ENCODE peak calls at places on chromosome 5, in four cellular contexts. W is WTC11, H is HepG2, N is K562. E is an unnamed sample.

GRCh38 chr5:168881427-168882149 is 302.4 kb upstream of the PANK3 start:
- DNase-seq in W (peak; percentile 68), H (no peak), N (peak; percentile 18), E (peak; percentile 68)

GRCh38 chr5:158758666-158759065 is 341.1 kb downstream of the EBF1 start:
- DNase-seq in W (no peak), H (no peak), N (no peak), E (no peak)

GRCh38 chr5:67809589-67809988 is 406.0 kb upstream of the PIK3R1 start:
- DNase-seq in W (no peak), H (no peak), N (no peak), E (no peak)

GRCh38 chr5:174251305-174251704 is 205.8 kb downstream of the NSG2 start:
- DNase-seq in W (no peak), H (no peak), N (no peak), E (no peak)

GRCh38 chr5:40399349-40399748 is 280.4 kb upstream of the PTGER4 start:
- DNase-seq in W (no peak), H (no peak), N (no peak), E (no peak)

GRCh38 chr5:138967806-138968448 is 92.8 kb upstream of the LRRTM2 start:
- DNase-seq in W (no peak), H (peak; percentile 23), N (no peak), E (no peak)

GRCh38 chr5:154795235-154795596 is 40.0 kb downstream of the LARP1 start:
- DNase-seq in W (no peak), H (no peak), N (no peak), E (no peak)

GRCh38 chr5:52840286-52841050 is 52.8 kb downstream of the ITGA1 start:
- DNase-seq in W (no peak), H (no peak), N (no peak), E (peak; percentile 49)

GRCh38 chr5:174721522-174722432 is 2.6 kb upstream of the MSX2 start:
- DNase-seq in W (no peak), H (no peak), N (no peak), E (no peak)

GRCh38 chr5:80600943-80601693 is 31.0 kb upstream of the ANKRD34B start:
- DNase-seq in W (no peak), H (no peak), N (no peak), E (no peak)

GRCh38 chr5:168579987-168580508 is 880 bp upstream of the PANK3 start:
- DNase-seq in W (no peak), H (no peak), N (no peak), E (no peak)

GRCh38 chr5:156686816-156687215 is 163.3 kb upstream of the PPP1R2B start:
- DNase-seq in W (no peak), H (no peak), N (no peak), E (no peak)

GRCh38 chr5:83447533-83447932 is 24.0 kb upstream of the VCAN start:
- DNase-seq in W (no peak), H (no peak), N (no peak), E (no peak)

GRCh38 chr5:166722939-166723338 is 1568.5 kb upstream of the WWC1 start:
- DNase-seq in W (no peak), H (no peak), N (no peak), E (no peak)

GRCh38 chr5:132812949-132813598 is at the start of gene SOWAHA:
- DNase-seq in W (peak; percentile 63), H (no peak), N (no peak), E (peak; percentile 67)

GRCh38 chr5:72711361-72711760 is 105.1 kb upstream of the TNPO1 start:
- DNase-seq in W (no peak), H (no peak), N (no peak), E (no peak)

GRCh38 chr5:15574806-15575205 is 74.8 kb downstream of the FBXL7 start:
- DNase-seq in W (no peak), H (no peak), N (no peak), E (no peak)

GRCh38 chr5:137304227-137304874 is 194.8 kb downstream of the SPOCK1 start:
- DNase-seq in W (no peak), H (no peak), N (no peak), E (no peak)

GRCh38 chr5:159022178-159022556 is 77.5 kb downstream of the EBF1 start:
- DNase-seq in W (no peak), H (no peak), N (no peak), E (peak; percentile 40)

GRCh38 chr5:153905214-153905613 is 133.5 kb downstream of the FAM114A2 start:
- DNase-seq in W (no peak), H (no peak), N (no peak), E (no peak)

GRCh38 chr5:125537661-125538060 is 791.2 kb upstream of the ZNF608 start:
- DNase-seq in W (no peak), H (no peak), N (no peak), E (no peak)

GRCh38 chr5:34523382-34523716 is 132.8 kb upstream of the RAI14 start:
- DNase-seq in W (no peak), H (no peak), N (no peak), E (no peak)

GRCh38 chr5:159031513-159031912 is 68.2 kb downstream of the EBF1 start:
- DNase-seq in W (no peak), H (no peak), N (no peak), E (no peak)

GRCh38 chr5:96868603-96869371 is 7.5 kb upstream of the ERAP2 start:
- DNase-seq in W (no peak), H (peak; percentile 62), N (peak; percentile 70), E (peak; percentile 70)

GRCh38 chr5:97231025-97231636 is 48.1 kb upstream of the RIOK2 start:
- DNase-seq in W (peak; percentile 14), H (peak; percentile 70), N (peak; percentile 66), E (peak; percentile 53)

GRCh38 chr5:156094001-156094400 is 233.0 kb upstream of the SGCD start:
- DNase-seq in W (peak; percentile 13), H (no peak), N (no peak), E (peak; percentile 6)

GRCh38 chr5:139268364-139269202 is 25.0 kb upstream of the MATR3 start:
- DNase-seq in W (no peak), H (no peak), N (peak; percentile 58), E (no peak)

GRCh38 chr5:74555991-74556390 is 84.5 kb downstream of the ENC1 start:
- DNase-seq in W (no peak), H (no peak), N (peak; percentile 25), E (no peak)

GRCh38 chr5:146720132-146720531 is 158.4 kb downstream of the PPP2R2B start:
- DNase-seq in W (no peak), H (no peak), N (no peak), E (no peak)

GRCh38 chr5:141349917-141350619 is at the start of gene PCDHGB1:
- DNase-seq in W (peak; percentile 86), H (peak; percentile 75), N (peak; percentile 75), E (peak; percentile 51)

GRCh38 chr5:62093981-62094380 is 212.0 kb upstream of the KIF2A start:
- DNase-seq in W (no peak), H (no peak), N (peak; percentile 1), E (peak; percentile 67)

GRCh38 chr5:67196537-67197059 is at the start of gene CD180:
- DNase-seq in W (no peak), H (no peak), N (no peak), E (no peak)

GRCh38 chr5:143685416-143685815 is 126.5 kb upstream of the HMHB1 start:
- DNase-seq in W (no peak), H (peak; percentile 24), N (no peak), E (no peak)

GRCh38 chr5:88269222-88269771 is 652 bp upstream of the TMEM161B start:
- DNase-seq in W (no peak), H (peak; percentile 6), N (peak; percentile 25), E (peak; percentile 10)

GRCh38 chr5:29263836-29264235 is 1929.7 kb upstream of the CDH6 start:
- DNase-seq in W (no peak), H (no peak), N (no peak), E (no peak)
- TF ChIP-seq ELF4 in W (no peak), H (no peak), N (no peak), E (no peak)

GRCh38 chr5:107496466-107496865 is 174.3 kb downstream of the EFNA5 start:
- DNase-seq in W (no peak), H (no peak), N (no peak), E (no peak)
- TF ChIP-seq ELF4 in W (no peak), H (no peak), N (no peak), E (no peak)

DNA sequence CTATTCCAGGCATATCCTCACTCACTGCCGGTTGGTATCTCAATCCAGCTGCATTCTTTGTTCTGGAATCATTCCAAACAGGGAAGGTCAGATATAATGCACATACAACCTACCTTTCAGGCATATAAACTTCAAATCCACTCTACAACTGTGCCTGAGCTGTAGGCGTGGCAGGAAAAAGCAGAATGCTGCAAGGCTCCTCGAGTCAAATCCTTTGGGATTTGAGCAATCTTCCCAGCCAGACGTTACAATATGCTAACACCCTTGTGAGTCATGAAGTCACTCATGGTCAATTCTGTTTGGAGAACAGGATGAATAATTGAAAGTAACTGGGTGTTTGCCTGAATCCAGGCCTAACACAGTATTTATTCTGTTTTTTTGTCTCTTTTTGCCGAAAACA is 294.0 kb downstream of the CWC27 start:
- DNase-seq in W (no peak), H (no peak), N (no peak), E (no peak)
- TF ChIP-seq ELF4 in W (no peak), H (no peak), N (no peak), E (no peak)

GRCh38 chr5:134576386-134577021 is 51.0 kb downstream of the JADE2 start:
- DNase-seq in W (no peak), H (no peak), N (no peak), E (no peak)
- TF ChIP-seq ELF4 in W (no peak), H (no peak), N (no peak), E (no peak)

GRCh38 chr5:79205965-79206364 is 30.0 kb upstream of the JMY start:
- DNase-seq in W (no peak), H (no peak), N (no peak), E (no peak)

GRCh38 chr5:79206541-79206940 is 29.4 kb upstream of the JMY start:
- DNase-seq in W (no peak), H (no peak), N (no peak), E (no peak)

GRCh38 chr5:79200573-79201183 is 35.3 kb upstream of the JMY start:
- DNase-seq in W (no peak), H (peak; percentile 10), N (peak; percentile 38), E (peak; percentile 30)

GRCh38 chr5:79202076-79202475 is 33.9 kb upstream of the JMY start:
- DNase-seq in W (no peak), H (no peak), N (no peak), E (no peak)

GRCh38 chr5:79201206-79201605 is 34.7 kb upstream of the JMY start:
- DNase-seq in W (no peak), H (no peak), N (no peak), E (no peak)
- TF ChIP-seq ELF4 in W (no peak), H (no peak), N (no peak), E (no peak)

E was measured in HEK293T.